ENCODE peak calls at places on chromosomes 5 and 9, in five cellular contexts. N is H9, V is cardiac fibroblast, J is heart right ventricle, W is foreskin keratinocyte. R is an unnamed sample.
A peak's percentile ranks its signal among the peaks of the same experiment; 100 is the strongest.

GRCh38 chr5:73911761-73912393 is 285.9 kb downstream of the ARHGEF28 start:
- DNase-seq in N (no peak), V (no peak), J (no peak), W (no peak), R (no peak)

GRCh38 chr5:171474106-171474878 is 54.8 kb downstream of the FGF18 start:
- DNase-seq in N (no peak), V (no peak), J (no peak), W (no peak), R (peak; percentile 63)

GRCh38 chr5:177982072-177982727 is 13.8 kb downstream of the PROP1 start:
- DNase-seq in N (peak; percentile 87), V (no peak), J (no peak), W (no peak), R (no peak)

GRCh38 chr5:36613771-36614656 is 7.6 kb downstream of the SLC1A3 start:
- DNase-seq in N (no peak), V (no peak), J (no peak), W (no peak), R (no peak)

GRCh38 chr5:32058101-32058500 is 116.0 kb downstream of the GOLPH3 start:
- DNase-seq in N (no peak), V (no peak), J (no peak), W (no peak), R (no peak)

GRCh38 chr9:126650830-126651341 is 37.2 kb downstream of the LMX1B start:
- DNase-seq in N (no peak), V (no peak), J (no peak), W (no peak), R (no peak)

GRCh38 chr5:159763564-159763963 is 152.7 kb upstream of the ADRA1B start:
- DNase-seq in N (no peak), V (no peak), J (no peak), W (no peak), R (no peak)

GRCh38 chr5:152549709-152550108 is 144.6 kb upstream of the NMUR2 start:
- DNase-seq in N (no peak), V (no peak), J (no peak), W (no peak), R (no peak)

GRCh38 chr9:16555802-16556201 is 314.7 kb downstream of the BNC2 start:
- DNase-seq in N (no peak), V (no peak), J (no peak), W (no peak), R (no peak)

GRCh38 chr5:159965031-159965837 is 43.7 kb upstream of the TTC1 start:
- DNase-seq in N (peak; percentile 80), V (peak; percentile 71), J (peak; percentile 52), W (peak; percentile 12), R (peak; percentile 31)

GRCh38 chr5:132253008-132253441 is 4.5 kb upstream of the PDLIM4 start:
- DNase-seq in N (peak; percentile 25), V (no peak), J (no peak), W (no peak), R (no peak)

GRCh38 chr9:113598451-113598850 is 134.9 kb downstream of the RGS3 start:
- DNase-seq in N (peak; percentile 25), V (no peak), J (no peak), W (no peak), R (peak; percentile 30)